ENCODE peak calls at places on chromosomes 11 and 22, in six cellular contexts. One of them, this sample, is unnamed.
A peak's percentile ranks its signal among the peaks of the same experiment; 100 is the strongest.

GRCh38 chr11:108019870-108020540 is 11.3 kb downstream of the CUL5 start:
- DNase-seq in stomach: no peak
- DNase-seq in T-helper 1 cell: no peak
- DNase-seq in glomerular endothelial cell: no peak
- DNase-seq in stimulated activated CD4-positive, alpha-beta T cell treated with anti-CD3 and anti-CD28 coated beads, TNF-alpha, amount 100 ng/mL, for 24 hours: no peak
- DNase-seq in sigmoid colon: no peak
- DNase-seq in this sample: no peak

GRCh38 chr22:46518542-46519325 is 18.7 kb downstream of the CELSR1 start:
- DNase-seq in stomach: no peak
- DNase-seq in T-helper 1 cell: no peak
- DNase-seq in glomerular endothelial cell: no peak
- DNase-seq in stimulated activated CD4-positive, alpha-beta T cell treated with anti-CD3 and anti-CD28 coated beads, TNF-alpha, amount 100 ng/mL, for 24 hours: no peak
- DNase-seq in sigmoid colon: no peak
- DNase-seq in this sample: no peak

GRCh38 chr22:31615940-31616314 is 46.1 kb downstream of the PISD start:
- DNase-seq in stomach: no peak
- DNase-seq in T-helper 1 cell: no peak
- DNase-seq in glomerular endothelial cell: no peak
- DNase-seq in stimulated activated CD4-positive, alpha-beta T cell treated with anti-CD3 and anti-CD28 coated beads, TNF-alpha, amount 100 ng/mL, for 24 hours: no peak
- DNase-seq in sigmoid colon: no peak
- DNase-seq in this sample: no peak

GRCh38 chr11:128720522-128720985 is 26.7 kb downstream of the FLI1 start:
- DNase-seq in stomach: peak; percentile 42
- DNase-seq in T-helper 1 cell: no peak
- DNase-seq in glomerular endothelial cell: no peak
- DNase-seq in stimulated activated CD4-positive, alpha-beta T cell treated with anti-CD3 and anti-CD28 coated beads, TNF-alpha, amount 100 ng/mL, for 24 hours: no peak
- DNase-seq in sigmoid colon: no peak
- DNase-seq in this sample: no peak

GRCh38 chr11:120894207-120894989 is 129.5 kb upstream of the TBCEL start:
- DNase-seq in stomach: no peak
- DNase-seq in T-helper 1 cell: no peak
- DNase-seq in glomerular endothelial cell: no peak
- DNase-seq in stimulated activated CD4-positive, alpha-beta T cell treated with anti-CD3 and anti-CD28 coated beads, TNF-alpha, amount 100 ng/mL, for 24 hours: no peak
- DNase-seq in sigmoid colon: no peak
- DNase-seq in this sample: no peak

GRCh38 chr11:111694851-111695250 is 71.3 kb downstream of the PPP2R1B start:
- DNase-seq in stomach: no peak
- DNase-seq in T-helper 1 cell: no peak
- DNase-seq in glomerular endothelial cell: no peak
- DNase-seq in stimulated activated CD4-positive, alpha-beta T cell treated with anti-CD3 and anti-CD28 coated beads, TNF-alpha, amount 100 ng/mL, for 24 hours: no peak
- DNase-seq in sigmoid colon: no peak
- DNase-seq in this sample: no peak

GRCh38 chr11:16817321-16817720 is 78.9 kb downstream of the C11orf58 start:
- DNase-seq in stomach: no peak
- DNase-seq in T-helper 1 cell: no peak
- DNase-seq in glomerular endothelial cell: no peak
- DNase-seq in stimulated activated CD4-positive, alpha-beta T cell treated with anti-CD3 and anti-CD28 coated beads, TNF-alpha, amount 100 ng/mL, for 24 hours: no peak
- DNase-seq in sigmoid colon: no peak
- DNase-seq in this sample: no peak

GRCh38 chr11:125289419-125290088 is 125.0 kb downstream of the PKNOX2 start:
- DNase-seq in stomach: no peak
- DNase-seq in T-helper 1 cell: no peak
- DNase-seq in glomerular endothelial cell: no peak
- DNase-seq in stimulated activated CD4-positive, alpha-beta T cell treated with anti-CD3 and anti-CD28 coated beads, TNF-alpha, amount 100 ng/mL, for 24 hours: no peak
- DNase-seq in sigmoid colon: no peak
- DNase-seq in this sample: peak; percentile 51

GRCh38 chr11:75510011-75510595 is 15.6 kb downstream of the GDPD5 start:
- DNase-seq in stomach: no peak
- DNase-seq in T-helper 1 cell: no peak
- DNase-seq in glomerular endothelial cell: no peak
- DNase-seq in stimulated activated CD4-positive, alpha-beta T cell treated with anti-CD3 and anti-CD28 coated beads, TNF-alpha, amount 100 ng/mL, for 24 hours: no peak
- DNase-seq in sigmoid colon: no peak
- DNase-seq in this sample: no peak

GRCh38 chr11:65150513-65151271 is 16.4 kb upstream of the SYVN1 start:
- DNase-seq in stomach: peak; percentile 86
- DNase-seq in T-helper 1 cell: no peak
- DNase-seq in glomerular endothelial cell: no peak
- DNase-seq in stimulated activated CD4-positive, alpha-beta T cell treated with anti-CD3 and anti-CD28 coated beads, TNF-alpha, amount 100 ng/mL, for 24 hours: no peak
- DNase-seq in sigmoid colon: peak; percentile 90
- DNase-seq in this sample: peak; percentile 100

GRCh38 chr22:37832022-37832857 is 9.1 kb downstream of the GALR3 start:
- DNase-seq in stomach: no peak
- DNase-seq in T-helper 1 cell: no peak
- DNase-seq in glomerular endothelial cell: no peak
- DNase-seq in stimulated activated CD4-positive, alpha-beta T cell treated with anti-CD3 and anti-CD28 coated beads, TNF-alpha, amount 100 ng/mL, for 24 hours: no peak
- DNase-seq in sigmoid colon: no peak
- DNase-seq in this sample: no peak

GRCh38 chr11:123509737-123510578 is 79.9 kb downstream of the GRAMD1B start:
- DNase-seq in stomach: no peak
- DNase-seq in T-helper 1 cell: no peak
- DNase-seq in glomerular endothelial cell: peak; percentile 47
- DNase-seq in stimulated activated CD4-positive, alpha-beta T cell treated with anti-CD3 and anti-CD28 coated beads, TNF-alpha, amount 100 ng/mL, for 24 hours: no peak
- DNase-seq in sigmoid colon: no peak
- DNase-seq in this sample: no peak

GRCh38 chr11:120267319-120267718 is 27.4 kb downstream of the POU2F3 start:
- DNase-seq in stomach: no peak
- DNase-seq in T-helper 1 cell: no peak
- DNase-seq in glomerular endothelial cell: no peak
- DNase-seq in stimulated activated CD4-positive, alpha-beta T cell treated with anti-CD3 and anti-CD28 coated beads, TNF-alpha, amount 100 ng/mL, for 24 hours: no peak
- DNase-seq in sigmoid colon: no peak
- DNase-seq in this sample: no peak

GRCh38 chr11:122709042-122709760 is 53.7 kb downstream of the UBASH3B start:
- DNase-seq in stomach: no peak
- DNase-seq in T-helper 1 cell: no peak
- DNase-seq in glomerular endothelial cell: no peak
- DNase-seq in stimulated activated CD4-positive, alpha-beta T cell treated with anti-CD3 and anti-CD28 coated beads, TNF-alpha, amount 100 ng/mL, for 24 hours: no peak
- DNase-seq in sigmoid colon: no peak
- DNase-seq in this sample: peak; percentile 86

GRCh38 chr11:34732831-34733230 is 111.9 kb downstream of the EHF start:
- DNase-seq in stomach: no peak
- DNase-seq in T-helper 1 cell: no peak
- DNase-seq in glomerular endothelial cell: no peak
- DNase-seq in stimulated activated CD4-positive, alpha-beta T cell treated with anti-CD3 and anti-CD28 coated beads, TNF-alpha, amount 100 ng/mL, for 24 hours: no peak
- DNase-seq in sigmoid colon: no peak
- DNase-seq in this sample: no peak

GRCh38 chr11:67731583-67731982 is 57.2 kb upstream of the ALDH3B2 start:
- DNase-seq in stomach: no peak
- DNase-seq in T-helper 1 cell: no peak
- DNase-seq in glomerular endothelial cell: no peak
- DNase-seq in stimulated activated CD4-positive, alpha-beta T cell treated with anti-CD3 and anti-CD28 coated beads, TNF-alpha, amount 100 ng/mL, for 24 hours: no peak
- DNase-seq in sigmoid colon: no peak
- DNase-seq in this sample: no peak

GRCh38 chr11:1650918-1651262 is 21.3 kb downstream of the KRTAP5-5 start:
- DNase-seq in stomach: no peak
- DNase-seq in T-helper 1 cell: no peak
- DNase-seq in glomerular endothelial cell: no peak
- DNase-seq in stimulated activated CD4-positive, alpha-beta T cell treated with anti-CD3 and anti-CD28 coated beads, TNF-alpha, amount 100 ng/mL, for 24 hours: no peak
- DNase-seq in sigmoid colon: no peak
- DNase-seq in this sample: no peak

This sample was measured in PC-9.